ENCODE peak calls at places on chromosomes 3 and 15, in nine cellular contexts. R is endodermal cell, M is GM23338, I is HL-60, H is spleen, U is AG04449, C is sigmoid colon, W is AG09309, E is thoracic aorta. F is an unnamed sample.

GRCh38 chr3:131091768-131092167 is 65.1 kb downstream of the NEK11 start:
- DNase-seq in R (peak), M (peak), I (no peak), H (no peak), U (no peak), C (no peak), W (no peak), E (no peak), F (peak)

GRCh38 chr15:73633991-73634495 is 854 bp upstream of the NPTN start:
- DNase-seq in R (no peak), M (no peak), I (no peak), H (no peak), U (peak), C (no peak), W (peak), E (no peak), F (peak)

GRCh38 chr3:139538733-139539132 is 809 bp downstream of the RBP1 start:
- DNase-seq in R (peak), M (peak), I (no peak), H (no peak), U (no peak), C (peak), W (no peak), E (no peak), F (no peak)

GRCh38 chr15:42732095-42732827 is 4.7 kb downstream of the CDAN1 start:
- DNase-seq in R (no peak), M (no peak), I (no peak), H (no peak), U (no peak), C (no peak), W (no peak), E (no peak), F (no peak)

GRCh38 chr3:20422391-20422790 is 236.4 kb upstream of the SGO1 start:
- DNase-seq in R (no peak), M (peak), I (no peak), H (no peak), U (no peak), C (no peak), W (no peak), E (no peak), F (no peak)

GRCh38 chr15:29704950-29705597 is 117.2 kb downstream of the TJP1 start:
- DNase-seq in R (no peak), M (no peak), I (no peak), H (no peak), U (no peak), C (no peak), W (no peak), E (no peak), F (no peak)

GRCh38 chr3:89278305-89278704 is 170.9 kb downstream of the EPHA3 start:
- DNase-seq in R (peak), M (peak), I (no peak), H (no peak), U (no peak), C (no peak), W (no peak), E (no peak), F (peak)

GRCh38 chr3:45479627-45480026 is 91.3 kb downstream of the LARS2 start:
- DNase-seq in R (no peak), M (no peak), I (no peak), H (no peak), U (peak), C (no peak), W (peak), E (no peak), F (peak)

GRCh38 chr15:75109021-75109690 is 85.8 kb downstream of the PPCDC start:
- DNase-seq in R (no peak), M (no peak), I (no peak), H (no peak), U (no peak), C (no peak), W (no peak), E (no peak), F (no peak)

GRCh38 chr3:59317386-59317785 is 267.6 kb upstream of the CFAP20DC start:
- DNase-seq in R (no peak), M (no peak), I (no peak), H (no peak), U (no peak), C (no peak), W (no peak), E (no peak), F (no peak)

GRCh38 chr15:90960316-90961091 is 5.8 kb downstream of the RCCD1 start:
- DNase-seq in R (no peak), M (no peak), I (no peak), H (no peak), U (no peak), C (no peak), W (no peak), E (no peak), F (no peak)

GRCh38 chr3:179100652-179101051 is 29.0 kb upstream of the ZMAT3 start:
- DNase-seq in R (no peak), M (no peak), I (no peak), H (no peak), U (no peak), C (no peak), W (no peak), E (no peak), F (no peak)

GRCh38 chr15:26177816-26178215 is 314.7 kb upstream of the ATP10A start:
- DNase-seq in R (no peak), M (no peak), I (no peak), H (no peak), U (no peak), C (no peak), W (no peak), E (no peak), F (no peak)

GRCh38 chr3:49253512-49253911 is 23.5 kb downstream of the C3orf62 start:
- DNase-seq in R (no peak), M (no peak), I (no peak), H (no peak), U (no peak), C (no peak), W (no peak), E (no peak), F (no peak)

GRCh38 chr3:23270423-23270822 is 67.3 kb downstream of the UBE2E2 start:
- DNase-seq in R (no peak), M (no peak), I (no peak), H (no peak), U (no peak), C (no peak), W (no peak), E (no peak), F (no peak)

GRCh38 chr3:50600141-50600753 is 11.3 kb downstream of the CISH start:
- DNase-seq in R (no peak), M (no peak), I (no peak), H (no peak), U (no peak), C (no peak), W (no peak), E (no peak), F (no peak)

GRCh38 chr3:59277201-59277600 is 227.4 kb upstream of the CFAP20DC start:
- DNase-seq in R (no peak), M (no peak), I (no peak), H (no peak), U (no peak), C (no peak), W (no peak), E (no peak), F (no peak)

GRCh38 chr3:95717048-95717447 is 1097.3 kb upstream of the EPHA6 start:
- DNase-seq in R (no peak), M (no peak), I (no peak), H (no peak), U (no peak), C (no peak), W (no peak), E (no peak), F (no peak)

GRCh38 chr3:11045536-11045935 is 53.0 kb downstream of the SLC6A1 start:
- DNase-seq in R (peak), M (peak), I (no peak), H (no peak), U (no peak), C (peak), W (no peak), E (no peak), F (no peak)
- TF ChIP-seq CTCF in R (peak), M (peak), I (no peak), H (no peak), U (no peak), C (no peak), W (no peak), E (no peak), F (no peak)

GRCh38 chr15:70093481-70094309 is 4.0 kb downstream of the TLE3 start:
- DNase-seq in R (peak), M (peak), I (no peak), H (peak), U (no peak), C (no peak), W (no peak), E (no peak), F (peak)
- H3K4me3 ChIP-seq in R (peak), M (peak), I (no peak), H (no peak), U (no peak), C (peak), W (no peak), E (peak), F (no peak)

GRCh38 chr3:184234671-184235380 is 5.4 kb downstream of the VWA5B2 start:
- DNase-seq in R (peak), M (no peak), I (no peak), H (no peak), U (no peak), C (no peak), W (no peak), E (no peak), F (no peak)

GRCh38 chr3:184235381-184236032 is 6.1 kb downstream of the VWA5B2 start:
- DNase-seq in R (peak), M (no peak), I (no peak), H (no peak), U (no peak), C (no peak), W (no peak), E (no peak), F (no peak)

GRCh38 chr3:184233127-184233843 is 3.9 kb downstream of the VWA5B2 start:
- DNase-seq in R (no peak), M (no peak), I (no peak), H (no peak), U (no peak), C (no peak), W (no peak), E (no peak), F (no peak)

GRCh38 chr3:184236033-184236410 is 6.6 kb downstream of the VWA5B2 start:
- DNase-seq in R (peak), M (no peak), I (no peak), H (no peak), U (no peak), C (no peak), W (no peak), E (no peak), F (no peak)

GRCh38 chr3:184234224-184234623 is 4.8 kb downstream of the VWA5B2 start:
- DNase-seq in R (no peak), M (peak), I (no peak), H (no peak), U (peak), C (no peak), W (peak), E (no peak), F (peak)
- TF ChIP-seq CTCF in R (no peak), M (no peak), I (no peak), H (no peak), U (no peak), C (no peak), W (no peak), E (no peak), F (no peak)

GRCh38 chr3:133447751-133448477 is 48.1 kb downstream of the BFSP2 start:
- DNase-seq in R (no peak), M (no peak), I (no peak), H (no peak), U (no peak), C (no peak), W (no peak), E (no peak), F (no peak)
- H3K4me3 ChIP-seq in R (no peak), M (no peak), I (no peak), H (no peak), U (no peak), C (no peak), W (no peak), E (no peak), F (no peak)